ENCODE peak calls at places on chromosome 5, in seven cellular contexts. One of them, this sample, is unnamed. For H3K27me3, the result is how much of the 10 kb centered on the place peaks cover.

GRCh38 chr5:106862450-106863193 is 808.1 kb downstream of the EFNA5 start:
- DNase-seq in psoas muscle: no peak
- DNase-seq in uterus: no peak
- DNase-seq in IMR-90: peak
- DNase-seq in transverse colon: no peak
- DNase-seq in prostate gland: no peak
- DNase-seq in fibroblast of lung: peak
- DNase-seq in this sample: no peak

GRCh38 chr5:8628521-8628920 is 759.6 kb downstream of the MTRR start:
- DNase-seq in fibroblast of lung: no peak
- DNase-seq in psoas muscle: no peak
- DNase-seq in IMR-90: no peak
- DNase-seq in uterus: no peak
- DNase-seq in transverse colon: no peak
- DNase-seq in prostate gland: no peak
- DNase-seq in this sample: no peak

GRCh38 chr5:177519463-177520235 is 2.9 kb upstream of the DDX41 start:
- DNase-seq in prostate gland: no peak
- DNase-seq in transverse colon: no peak
- DNase-seq in IMR-90: no peak
- DNase-seq in psoas muscle: no peak
- DNase-seq in fibroblast of lung: no peak
- DNase-seq in uterus: no peak
- DNase-seq in this sample: no peak

GRCh38 chr5:141430332-141431113 is at the start of gene PCDHGA12:
- DNase-seq in IMR-90: peak
- DNase-seq in uterus: peak
- DNase-seq in transverse colon: no peak
- DNase-seq in prostate gland: no peak
- DNase-seq in psoas muscle: peak
- DNase-seq in fibroblast of lung: peak
- DNase-seq in this sample: no peak

GRCh38 chr5:150589791-150590601 is 50.5 kb upstream of the SYNPO start:
- DNase-seq in transverse colon: peak
- DNase-seq in IMR-90: peak
- DNase-seq in psoas muscle: peak
- DNase-seq in uterus: peak
- DNase-seq in prostate gland: no peak
- DNase-seq in fibroblast of lung: no peak
- DNase-seq in this sample: no peak

GRCh38 chr5:68251804-68252648 is 36.5 kb downstream of the PIK3R1 start:
- DNase-seq in psoas muscle: peak
- DNase-seq in uterus: peak
- DNase-seq in IMR-90: peak
- DNase-seq in prostate gland: peak
- DNase-seq in transverse colon: peak
- DNase-seq in fibroblast of lung: peak
- DNase-seq in this sample: no peak

GRCh38 chr5:157166494-157167218 is 592 bp upstream of the GARIN3 start:
- DNase-seq in IMR-90: no peak
- DNase-seq in psoas muscle: no peak
- DNase-seq in fibroblast of lung: no peak
- DNase-seq in prostate gland: no peak
- DNase-seq in uterus: no peak
- DNase-seq in transverse colon: no peak
- DNase-seq in this sample: no peak

GRCh38 chr5:136424835-136425694 is 59.7 kb upstream of the TRPC7 start:
- DNase-seq in uterus: no peak
- DNase-seq in IMR-90: peak
- DNase-seq in psoas muscle: peak
- DNase-seq in transverse colon: peak
- DNase-seq in fibroblast of lung: peak
- DNase-seq in prostate gland: peak
- DNase-seq in this sample: peak

GRCh38 chr5:132468665-132469379 is 21.8 kb downstream of the IRF1 start:
- DNase-seq in psoas muscle: no peak
- DNase-seq in IMR-90: peak
- DNase-seq in transverse colon: peak
- DNase-seq in prostate gland: no peak
- DNase-seq in fibroblast of lung: no peak
- DNase-seq in uterus: peak
- DNase-seq in this sample: no peak

GRCh38 chr5:1103093-1103492 is 8.8 kb downstream of the SLC12A7 start:
- DNase-seq in fibroblast of lung: no peak
- DNase-seq in IMR-90: peak
- DNase-seq in transverse colon: no peak
- DNase-seq in psoas muscle: no peak
- DNase-seq in prostate gland: no peak
- DNase-seq in uterus: no peak
- DNase-seq in this sample: no peak

GRCh38 chr5:154368041-154368800 is 77.6 kb upstream of the SAP30L start:
- DNase-seq in IMR-90: peak
- DNase-seq in transverse colon: no peak
- DNase-seq in prostate gland: peak
- DNase-seq in fibroblast of lung: peak
- DNase-seq in uterus: peak
- DNase-seq in psoas muscle: no peak
- DNase-seq in this sample: no peak

GRCh38 chr5:143050183-143050582 is 280.0 kb downstream of the ARHGAP26 start:
- DNase-seq in prostate gland: no peak
- DNase-seq in uterus: no peak
- DNase-seq in psoas muscle: no peak
- DNase-seq in IMR-90: no peak
- DNase-seq in transverse colon: no peak
- DNase-seq in fibroblast of lung: no peak
- DNase-seq in this sample: no peak
- H3K27ac ChIP-seq in prostate gland: no peak
- H3K27ac ChIP-seq in uterus: no peak
- H3K27ac ChIP-seq in psoas muscle: peak
- H3K27ac ChIP-seq in IMR-90: no peak
- H3K27ac ChIP-seq in transverse colon: no peak
- H3K27ac ChIP-seq in fibroblast of lung: no peak
- H3K27ac ChIP-seq in this sample: no peak

DNA sequence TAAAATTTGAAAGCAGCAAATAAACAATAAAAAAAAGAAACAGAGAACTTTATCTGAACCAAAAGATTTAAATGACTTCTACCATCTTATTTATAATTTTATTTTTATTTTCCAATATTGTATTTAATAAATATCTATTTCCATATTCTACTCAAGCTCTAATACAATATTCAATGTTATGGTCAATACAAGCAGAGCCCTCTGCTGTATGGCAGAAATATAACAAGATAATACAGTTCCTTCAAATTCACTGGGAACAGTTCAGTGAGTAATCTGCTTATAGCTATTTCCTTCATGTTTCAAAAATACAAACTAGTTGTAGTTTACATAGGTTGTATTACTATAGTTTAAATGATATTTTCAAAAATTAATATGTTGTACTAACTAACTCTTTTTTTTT is 332.7 kb downstream of the PRDM9 start:
- DNase-seq in IMR-90: no peak
- DNase-seq in uterus: no peak
- DNase-seq in psoas muscle: no peak
- DNase-seq in transverse colon: no peak
- DNase-seq in prostate gland: no peak
- DNase-seq in fibroblast of lung: no peak
- DNase-seq in this sample: no peak
- TF ChIP-seq CTCF in IMR-90: no peak
- TF ChIP-seq CTCF in uterus: no peak
- TF ChIP-seq CTCF in psoas muscle: no peak
- TF ChIP-seq CTCF in transverse colon: no peak
- TF ChIP-seq CTCF in prostate gland: no peak
- TF ChIP-seq CTCF in fibroblast of lung: no peak
- TF ChIP-seq CTCF in this sample: no peak

GRCh38 chr5:55226934-55227737 is at the start of gene MCIDAS:
- DNase-seq in prostate gland: peak
- DNase-seq in transverse colon: peak
- DNase-seq in IMR-90: peak
- DNase-seq in psoas muscle: no peak
- DNase-seq in uterus: no peak
- DNase-seq in fibroblast of lung: peak
- DNase-seq in this sample: no peak
- H3K27me3 ChIP-seq in prostate gland: under half
- H3K27me3 ChIP-seq in transverse colon: half or more
- H3K27me3 ChIP-seq in IMR-90: half or more
- H3K27me3 ChIP-seq in psoas muscle: half or more
- H3K27me3 ChIP-seq in uterus: under half
- H3K27me3 ChIP-seq in fibroblast of lung: half or more
- H3K27me3 ChIP-seq in this sample: half or more

GRCh38 chr5:167819406-167819805 is 472.0 kb upstream of the WWC1 start:
- DNase-seq in prostate gland: no peak
- DNase-seq in uterus: no peak
- DNase-seq in transverse colon: no peak
- DNase-seq in fibroblast of lung: no peak
- DNase-seq in psoas muscle: no peak
- DNase-seq in IMR-90: no peak
- DNase-seq in this sample: no peak

GRCh38 chr5:167813381-167813780 is 478.1 kb upstream of the WWC1 start:
- DNase-seq in prostate gland: no peak
- DNase-seq in transverse colon: no peak
- DNase-seq in psoas muscle: no peak
- DNase-seq in fibroblast of lung: peak
- DNase-seq in uterus: no peak
- DNase-seq in IMR-90: no peak
- DNase-seq in this sample: no peak

GRCh38 chr5:167814828-167815227 is 476.6 kb upstream of the WWC1 start:
- DNase-seq in IMR-90: peak
- DNase-seq in uterus: no peak
- DNase-seq in fibroblast of lung: peak
- DNase-seq in psoas muscle: no peak
- DNase-seq in prostate gland: no peak
- DNase-seq in transverse colon: no peak
- DNase-seq in this sample: no peak

GRCh38 chr5:167816354-167816753 is 475.1 kb upstream of the WWC1 start:
- DNase-seq in transverse colon: no peak
- DNase-seq in fibroblast of lung: peak
- DNase-seq in prostate gland: no peak
- DNase-seq in IMR-90: peak
- DNase-seq in uterus: no peak
- DNase-seq in psoas muscle: no peak
- DNase-seq in this sample: no peak

DNA sequence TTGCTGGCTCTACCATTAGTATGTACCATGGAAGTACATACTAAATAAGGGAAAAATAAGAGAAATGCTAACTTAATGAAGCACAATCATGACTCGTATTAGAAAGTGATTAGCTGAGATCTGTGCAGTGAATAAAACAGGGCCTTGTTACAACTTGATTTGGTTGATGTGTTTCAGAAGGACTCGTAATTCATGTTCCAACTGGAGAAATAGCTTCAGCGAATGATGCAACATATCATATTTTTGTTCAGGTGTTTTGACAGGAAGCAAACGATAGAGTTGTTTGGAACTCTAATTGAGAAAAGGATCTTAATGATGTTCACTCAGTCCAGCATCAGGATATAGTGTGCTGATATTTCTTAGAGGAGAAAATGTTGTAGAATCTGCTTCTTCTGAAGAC is 474.6 kb upstream of the WWC1 start:
- DNase-seq in psoas muscle: no peak
- DNase-seq in fibroblast of lung: no peak
- DNase-seq in prostate gland: no peak
- DNase-seq in uterus: no peak
- DNase-seq in transverse colon: no peak
- DNase-seq in IMR-90: no peak
- DNase-seq in this sample: no peak
- H3K27ac ChIP-seq in psoas muscle: no peak
- H3K27ac ChIP-seq in fibroblast of lung: no peak
- H3K27ac ChIP-seq in prostate gland: no peak
- H3K27ac ChIP-seq in uterus: no peak
- H3K27ac ChIP-seq in transverse colon: no peak
- H3K27ac ChIP-seq in IMR-90: no peak
- H3K27ac ChIP-seq in this sample: no peak

This sample was measured in CD8-positive, alpha-beta T cell.